ENCODE peak calls at places on chromosomes 6 and 20, in ten cellular contexts. One of them, this sample, is unnamed.

GRCh38 chr6:97198181-97198580 is 84.8 kb downstream of the MMS22L start:
- DNase-seq in fibroblast of the aortic adventitia: peak
- DNase-seq in psoas muscle: no peak
- DNase-seq in omental fat pad: no peak
- DNase-seq in cardiac muscle cell: no peak
- DNase-seq in upper lobe of left lung: no peak
- DNase-seq in AG04450: no peak
- DNase-seq in K562: no peak
- DNase-seq in AG04449: no peak
- DNase-seq in astrocyte of the spinal cord: peak
- DNase-seq in this sample: no peak

GRCh38 chr6:151494235-151494950 is 576 bp downstream of the CCDC170 start:
- DNase-seq in omental fat pad: no peak
- DNase-seq in K562: no peak
- DNase-seq in astrocyte of the spinal cord: peak
- DNase-seq in fibroblast of the aortic adventitia: peak
- DNase-seq in cardiac muscle cell: peak
- DNase-seq in AG04449: no peak
- DNase-seq in psoas muscle: peak
- DNase-seq in AG04450: no peak
- DNase-seq in upper lobe of left lung: peak
- DNase-seq in this sample: no peak

GRCh38 chr6:98834060-98835031 is at the start of gene POU3F2:
- DNase-seq in AG04450: peak
- DNase-seq in upper lobe of left lung: peak
- DNase-seq in omental fat pad: peak
- DNase-seq in psoas muscle: peak
- DNase-seq in cardiac muscle cell: peak
- DNase-seq in astrocyte of the spinal cord: peak
- DNase-seq in K562: peak
- DNase-seq in fibroblast of the aortic adventitia: peak
- DNase-seq in AG04449: peak
- DNase-seq in this sample: peak

GRCh38 chr20:45779011-45779915 is 12.4 kb downstream of the WFDC3 start:
- DNase-seq in upper lobe of left lung: peak
- DNase-seq in astrocyte of the spinal cord: peak
- DNase-seq in fibroblast of the aortic adventitia: peak
- DNase-seq in AG04449: peak
- DNase-seq in cardiac muscle cell: no peak
- DNase-seq in K562: no peak
- DNase-seq in psoas muscle: peak
- DNase-seq in AG04450: peak
- DNase-seq in omental fat pad: peak
- DNase-seq in this sample: no peak

GRCh38 chr6:25248100-25248499 is 31.1 kb upstream of the CARMIL1 start:
- DNase-seq in upper lobe of left lung: no peak
- DNase-seq in astrocyte of the spinal cord: peak
- DNase-seq in psoas muscle: no peak
- DNase-seq in cardiac muscle cell: no peak
- DNase-seq in omental fat pad: no peak
- DNase-seq in K562: no peak
- DNase-seq in fibroblast of the aortic adventitia: peak
- DNase-seq in AG04449: no peak
- DNase-seq in AG04450: peak
- DNase-seq in this sample: no peak

GRCh38 chr20:2767768-2768631 is 32.4 kb downstream of the CPXM1 start:
- DNase-seq in omental fat pad: no peak
- DNase-seq in upper lobe of left lung: peak
- DNase-seq in cardiac muscle cell: no peak
- DNase-seq in fibroblast of the aortic adventitia: peak
- DNase-seq in AG04450: no peak
- DNase-seq in astrocyte of the spinal cord: peak
- DNase-seq in psoas muscle: no peak
- DNase-seq in AG04449: peak
- DNase-seq in K562: no peak
- DNase-seq in this sample: no peak

GRCh38 chr6:81690073-81690472 is 62.4 kb downstream of the TENT5A start:
- DNase-seq in cardiac muscle cell: no peak
- DNase-seq in omental fat pad: no peak
- DNase-seq in AG04449: no peak
- DNase-seq in K562: no peak
- DNase-seq in AG04450: no peak
- DNase-seq in fibroblast of the aortic adventitia: no peak
- DNase-seq in astrocyte of the spinal cord: no peak
- DNase-seq in upper lobe of left lung: no peak
- DNase-seq in psoas muscle: no peak
- DNase-seq in this sample: no peak

GRCh38 chr6:112701201-112701600 is 354.1 kb downstream of the RFPL4B start:
- DNase-seq in cardiac muscle cell: peak
- DNase-seq in fibroblast of the aortic adventitia: peak
- DNase-seq in upper lobe of left lung: no peak
- DNase-seq in omental fat pad: no peak
- DNase-seq in K562: no peak
- DNase-seq in astrocyte of the spinal cord: peak
- DNase-seq in psoas muscle: peak
- DNase-seq in AG04450: no peak
- DNase-seq in AG04449: no peak
- DNase-seq in this sample: no peak

GRCh38 chr6:150747155-150747554 is 118.3 kb upstream of the MTHFD1L start:
- DNase-seq in upper lobe of left lung: no peak
- DNase-seq in psoas muscle: no peak
- DNase-seq in AG04450: no peak
- DNase-seq in astrocyte of the spinal cord: no peak
- DNase-seq in cardiac muscle cell: no peak
- DNase-seq in omental fat pad: no peak
- DNase-seq in K562: no peak
- DNase-seq in AG04449: no peak
- DNase-seq in fibroblast of the aortic adventitia: no peak
- DNase-seq in this sample: no peak

GRCh38 chr6:13733178-13733851 is 21.7 kb upstream of the RANBP9 start:
- DNase-seq in AG04449: peak
- DNase-seq in fibroblast of the aortic adventitia: peak
- DNase-seq in upper lobe of left lung: no peak
- DNase-seq in astrocyte of the spinal cord: peak
- DNase-seq in omental fat pad: peak
- DNase-seq in AG04450: peak
- DNase-seq in cardiac muscle cell: no peak
- DNase-seq in K562: no peak
- DNase-seq in psoas muscle: peak
- DNase-seq in this sample: no peak

GRCh38 chr6:50939931-50940330 is 121.3 kb downstream of the TFAP2B start:
- DNase-seq in K562: no peak
- DNase-seq in upper lobe of left lung: no peak
- DNase-seq in psoas muscle: no peak
- DNase-seq in astrocyte of the spinal cord: no peak
- DNase-seq in cardiac muscle cell: no peak
- DNase-seq in fibroblast of the aortic adventitia: no peak
- DNase-seq in omental fat pad: no peak
- DNase-seq in AG04450: no peak
- DNase-seq in AG04449: no peak
- DNase-seq in this sample: no peak

GRCh38 chr6:31180500-31180899 is 10.0 kb upstream of the POU5F1 start:
- DNase-seq in upper lobe of left lung: peak
- DNase-seq in AG04450: no peak
- DNase-seq in omental fat pad: peak
- DNase-seq in psoas muscle: peak
- DNase-seq in K562: peak
- DNase-seq in cardiac muscle cell: no peak
- DNase-seq in astrocyte of the spinal cord: peak
- DNase-seq in fibroblast of the aortic adventitia: peak
- DNase-seq in AG04449: no peak
- DNase-seq in this sample: no peak

GRCh38 chr6:84350397-84350796 is 123.0 kb upstream of the CEP162 start:
- DNase-seq in K562: no peak
- DNase-seq in upper lobe of left lung: no peak
- DNase-seq in omental fat pad: no peak
- DNase-seq in psoas muscle: no peak
- DNase-seq in astrocyte of the spinal cord: no peak
- DNase-seq in cardiac muscle cell: no peak
- DNase-seq in AG04449: no peak
- DNase-seq in AG04450: no peak
- DNase-seq in fibroblast of the aortic adventitia: no peak
- DNase-seq in this sample: no peak

GRCh38 chr6:30707281-30707850 is 9.7 kb downstream of the MDC1 start:
- DNase-seq in astrocyte of the spinal cord: no peak
- DNase-seq in cardiac muscle cell: no peak
- DNase-seq in fibroblast of the aortic adventitia: no peak
- DNase-seq in AG04449: no peak
- DNase-seq in omental fat pad: no peak
- DNase-seq in psoas muscle: no peak
- DNase-seq in K562: no peak
- DNase-seq in upper lobe of left lung: no peak
- DNase-seq in AG04450: no peak
- DNase-seq in this sample: no peak

GRCh38 chr6:146543211-146543939 is at the start of gene RAB32:
- DNase-seq in psoas muscle: peak
- DNase-seq in cardiac muscle cell: peak
- DNase-seq in omental fat pad: peak
- DNase-seq in AG04449: peak
- DNase-seq in fibroblast of the aortic adventitia: peak
- DNase-seq in upper lobe of left lung: peak
- DNase-seq in astrocyte of the spinal cord: peak
- DNase-seq in K562: peak
- DNase-seq in AG04450: peak
- DNase-seq in this sample: peak

GRCh38 chr20:1830240-1830639 is 65.0 kb upstream of the SIRPA start:
- DNase-seq in astrocyte of the spinal cord: peak
- DNase-seq in AG04449: peak
- DNase-seq in K562: no peak
- DNase-seq in psoas muscle: peak
- DNase-seq in cardiac muscle cell: peak
- DNase-seq in AG04450: peak
- DNase-seq in fibroblast of the aortic adventitia: peak
- DNase-seq in upper lobe of left lung: no peak
- DNase-seq in omental fat pad: no peak
- DNase-seq in this sample: no peak

GRCh38 chr6:17820055-17820454 is 113.3 kb upstream of the NUP153 start:
- DNase-seq in omental fat pad: no peak
- DNase-seq in cardiac muscle cell: peak
- DNase-seq in fibroblast of the aortic adventitia: no peak
- DNase-seq in psoas muscle: no peak
- DNase-seq in astrocyte of the spinal cord: no peak
- DNase-seq in AG04450: no peak
- DNase-seq in AG04449: no peak
- DNase-seq in upper lobe of left lung: no peak
- DNase-seq in K562: peak
- DNase-seq in this sample: no peak

GRCh38 chr6:75108333-75108974 is 97.4 kb downstream of the COL12A1 start:
- DNase-seq in psoas muscle: no peak
- DNase-seq in cardiac muscle cell: no peak
- DNase-seq in AG04450: no peak
- DNase-seq in omental fat pad: no peak
- DNase-seq in upper lobe of left lung: no peak
- DNase-seq in K562: no peak
- DNase-seq in fibroblast of the aortic adventitia: no peak
- DNase-seq in AG04449: no peak
- DNase-seq in astrocyte of the spinal cord: no peak
- DNase-seq in this sample: no peak

DNA sequence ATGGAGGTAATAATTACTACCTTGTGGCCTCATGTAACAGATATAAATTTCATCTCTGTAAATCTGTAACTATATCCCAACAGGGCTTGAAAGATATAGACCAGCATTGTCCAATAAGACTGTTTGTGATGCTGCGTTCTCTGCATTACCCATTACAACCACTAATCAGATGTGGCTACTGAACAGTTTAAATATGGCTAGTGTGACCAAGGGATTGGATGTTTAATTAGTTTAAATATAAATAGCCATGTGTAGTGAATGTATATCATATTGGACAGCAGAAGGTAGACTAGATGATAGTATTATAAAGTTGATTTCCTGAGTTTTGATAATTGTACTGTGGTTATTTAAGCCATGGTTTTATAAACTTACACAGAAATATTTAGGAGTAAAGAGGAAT is 27.8 kb upstream of the JAG1 start:
- DNase-seq in fibroblast of the aortic adventitia: no peak
- DNase-seq in psoas muscle: no peak
- DNase-seq in AG04449: no peak
- DNase-seq in K562: no peak
- DNase-seq in cardiac muscle cell: no peak
- DNase-seq in omental fat pad: no peak
- DNase-seq in upper lobe of left lung: no peak
- DNase-seq in astrocyte of the spinal cord: no peak
- DNase-seq in AG04450: no peak
- DNase-seq in this sample: no peak
- TF ChIP-seq CTCF in fibroblast of the aortic adventitia: no peak
- TF ChIP-seq CTCF in psoas muscle: no peak
- TF ChIP-seq CTCF in AG04449: no peak
- TF ChIP-seq CTCF in K562: no peak
- TF ChIP-seq CTCF in cardiac muscle cell: no peak
- TF ChIP-seq CTCF in omental fat pad: no peak
- TF ChIP-seq CTCF in upper lobe of left lung: no peak
- TF ChIP-seq CTCF in astrocyte of the spinal cord: no peak
- TF ChIP-seq CTCF in AG04450: no peak
- TF ChIP-seq CTCF in this sample: no peak

GRCh38 chr20:14331671-14332070 is 5.7 kb downstream of the FLRT3 start:
- DNase-seq in AG04449: no peak
- DNase-seq in omental fat pad: no peak
- DNase-seq in fibroblast of the aortic adventitia: no peak
- DNase-seq in K562: no peak
- DNase-seq in astrocyte of the spinal cord: no peak
- DNase-seq in psoas muscle: no peak
- DNase-seq in cardiac muscle cell: no peak
- DNase-seq in upper lobe of left lung: no peak
- DNase-seq in AG04450: no peak
- DNase-seq in this sample: no peak
- TF ChIP-seq CTCF in AG04449: no peak
- TF ChIP-seq CTCF in omental fat pad: no peak
- TF ChIP-seq CTCF in fibroblast of the aortic adventitia: no peak
- TF ChIP-seq CTCF in K562: no peak
- TF ChIP-seq CTCF in astrocyte of the spinal cord: no peak
- TF ChIP-seq CTCF in psoas muscle: no peak
- TF ChIP-seq CTCF in cardiac muscle cell: no peak
- TF ChIP-seq CTCF in upper lobe of left lung: no peak
- TF ChIP-seq CTCF in AG04450: no peak
- TF ChIP-seq CTCF in this sample: no peak

DNA sequence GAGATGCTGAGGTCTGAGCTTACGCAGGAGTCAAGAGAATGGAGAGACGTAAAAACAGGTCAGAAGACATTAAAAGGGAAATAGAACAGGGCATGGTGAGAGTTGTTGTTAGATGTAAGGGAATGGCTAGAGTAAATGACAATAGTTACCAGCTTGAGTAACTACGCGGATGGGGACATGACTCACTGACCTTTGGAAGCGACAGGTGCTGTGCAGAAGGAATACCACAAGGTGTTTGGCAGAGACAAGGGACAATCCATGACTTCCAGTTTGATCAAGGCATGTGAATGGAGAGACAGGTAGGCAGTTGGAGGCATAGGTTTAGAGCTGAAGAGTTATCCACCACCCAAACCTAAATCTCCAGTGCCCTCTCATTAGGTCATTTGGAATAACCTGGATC is 190.4 kb upstream of the SASH1 start:
- DNase-seq in astrocyte of the spinal cord: no peak
- DNase-seq in K562: no peak
- DNase-seq in psoas muscle: no peak
- DNase-seq in AG04449: no peak
- DNase-seq in cardiac muscle cell: no peak
- DNase-seq in upper lobe of left lung: no peak
- DNase-seq in AG04450: no peak
- DNase-seq in omental fat pad: no peak
- DNase-seq in fibroblast of the aortic adventitia: no peak
- DNase-seq in this sample: no peak
- TF ChIP-seq CTCF in astrocyte of the spinal cord: no peak
- TF ChIP-seq CTCF in K562: no peak
- TF ChIP-seq CTCF in psoas muscle: no peak
- TF ChIP-seq CTCF in AG04449: no peak
- TF ChIP-seq CTCF in cardiac muscle cell: no peak
- TF ChIP-seq CTCF in upper lobe of left lung: no peak
- TF ChIP-seq CTCF in AG04450: no peak
- TF ChIP-seq CTCF in omental fat pad: no peak
- TF ChIP-seq CTCF in fibroblast of the aortic adventitia: no peak
- TF ChIP-seq CTCF in this sample: no peak

GRCh38 chr6:163672710-163673109 is 258.2 kb downstream of the QKI start:
- DNase-seq in psoas muscle: no peak
- DNase-seq in upper lobe of left lung: no peak
- DNase-seq in astrocyte of the spinal cord: no peak
- DNase-seq in K562: no peak
- DNase-seq in omental fat pad: no peak
- DNase-seq in AG04450: no peak
- DNase-seq in fibroblast of the aortic adventitia: no peak
- DNase-seq in cardiac muscle cell: no peak
- DNase-seq in AG04449: no peak
- DNase-seq in this sample: no peak
- TF ChIP-seq CTCF in psoas muscle: no peak
- TF ChIP-seq CTCF in upper lobe of left lung: no peak
- TF ChIP-seq CTCF in astrocyte of the spinal cord: no peak
- TF ChIP-seq CTCF in K562: no peak
- TF ChIP-seq CTCF in omental fat pad: no peak
- TF ChIP-seq CTCF in AG04450: no peak
- TF ChIP-seq CTCF in fibroblast of the aortic adventitia: no peak
- TF ChIP-seq CTCF in cardiac muscle cell: no peak
- TF ChIP-seq CTCF in AG04449: no peak
- TF ChIP-seq CTCF in this sample: no peak

This sample was measured in nephron progenitor cell.